ENCODE peak calls at places on chromosomes 12 and 14, in ten cellular contexts. One of them, this sample, is unnamed.

GRCh38 chr14:68779761-68780323 is 13.0 kb downstream of the ZFP36L1 start:
- DNase-seq in suprapubic skin: peak
- DNase-seq in DND-41: peak
- DNase-seq in ovary: no peak
- DNase-seq in AG04450: no peak
- DNase-seq in CD8-positive, alpha-beta memory T cell: peak
- DNase-seq in naive thymus-derived CD4-positive, alpha-beta T cell: peak
- DNase-seq in body of pancreas: peak
- DNase-seq in Panc1: no peak
- DNase-seq in A549: no peak
- DNase-seq in this sample: no peak

GRCh38 chr14:71103662-71104484 is 196.6 kb downstream of the PCNX1 start:
- DNase-seq in suprapubic skin: no peak
- DNase-seq in DND-41: peak
- DNase-seq in ovary: no peak
- DNase-seq in AG04450: peak
- DNase-seq in CD8-positive, alpha-beta memory T cell: no peak
- DNase-seq in naive thymus-derived CD4-positive, alpha-beta T cell: peak
- DNase-seq in body of pancreas: no peak
- DNase-seq in Panc1: peak
- DNase-seq in A549: peak
- DNase-seq in this sample: no peak

GRCh38 chr12:47302111-47302597 is 222.4 kb upstream of the AMIGO2 start:
- DNase-seq in suprapubic skin: no peak
- DNase-seq in DND-41: no peak
- DNase-seq in ovary: no peak
- DNase-seq in AG04450: no peak
- DNase-seq in CD8-positive, alpha-beta memory T cell: no peak
- DNase-seq in naive thymus-derived CD4-positive, alpha-beta T cell: no peak
- DNase-seq in body of pancreas: no peak
- DNase-seq in Panc1: no peak
- DNase-seq in A549: peak
- DNase-seq in this sample: no peak

GRCh38 chr12:85000766-85001165 is 35.3 kb downstream of the TSPAN19 start:
- DNase-seq in suprapubic skin: no peak
- DNase-seq in DND-41: no peak
- DNase-seq in ovary: no peak
- DNase-seq in AG04450: no peak
- DNase-seq in CD8-positive, alpha-beta memory T cell: no peak
- DNase-seq in naive thymus-derived CD4-positive, alpha-beta T cell: no peak
- DNase-seq in body of pancreas: no peak
- DNase-seq in Panc1: no peak
- DNase-seq in A549: no peak
- DNase-seq in this sample: no peak

GRCh38 chr14:70658899-70659298 is 17.2 kb downstream of the TTC9 start:
- DNase-seq in suprapubic skin: no peak
- DNase-seq in DND-41: peak
- DNase-seq in ovary: no peak
- DNase-seq in AG04450: no peak
- DNase-seq in CD8-positive, alpha-beta memory T cell: no peak
- DNase-seq in naive thymus-derived CD4-positive, alpha-beta T cell: peak
- DNase-seq in body of pancreas: no peak
- DNase-seq in Panc1: no peak
- DNase-seq in A549: no peak
- DNase-seq in this sample: no peak

GRCh38 chr14:52473557-52473956 is 78.7 kb downstream of the TXNDC16 start:
- DNase-seq in suprapubic skin: no peak
- DNase-seq in DND-41: no peak
- DNase-seq in ovary: no peak
- DNase-seq in AG04450: no peak
- DNase-seq in CD8-positive, alpha-beta memory T cell: no peak
- DNase-seq in naive thymus-derived CD4-positive, alpha-beta T cell: peak
- DNase-seq in body of pancreas: no peak
- DNase-seq in Panc1: no peak
- DNase-seq in A549: no peak
- DNase-seq in this sample: no peak

GRCh38 chr14:89399594-89400068 is 17.4 kb downstream of the FOXN3 start:
- DNase-seq in suprapubic skin: peak
- DNase-seq in DND-41: no peak
- DNase-seq in ovary: no peak
- DNase-seq in AG04450: peak
- DNase-seq in CD8-positive, alpha-beta memory T cell: no peak
- DNase-seq in naive thymus-derived CD4-positive, alpha-beta T cell: no peak
- DNase-seq in body of pancreas: peak
- DNase-seq in Panc1: no peak
- DNase-seq in A549: no peak
- DNase-seq in this sample: peak

GRCh38 chr12:39368096-39368495 is 74.8 kb downstream of the KIF21A start:
- DNase-seq in suprapubic skin: no peak
- DNase-seq in DND-41: no peak
- DNase-seq in ovary: no peak
- DNase-seq in AG04450: no peak
- DNase-seq in CD8-positive, alpha-beta memory T cell: no peak
- DNase-seq in naive thymus-derived CD4-positive, alpha-beta T cell: no peak
- DNase-seq in body of pancreas: no peak
- DNase-seq in Panc1: peak
- DNase-seq in A549: no peak
- DNase-seq in this sample: no peak

DNA sequence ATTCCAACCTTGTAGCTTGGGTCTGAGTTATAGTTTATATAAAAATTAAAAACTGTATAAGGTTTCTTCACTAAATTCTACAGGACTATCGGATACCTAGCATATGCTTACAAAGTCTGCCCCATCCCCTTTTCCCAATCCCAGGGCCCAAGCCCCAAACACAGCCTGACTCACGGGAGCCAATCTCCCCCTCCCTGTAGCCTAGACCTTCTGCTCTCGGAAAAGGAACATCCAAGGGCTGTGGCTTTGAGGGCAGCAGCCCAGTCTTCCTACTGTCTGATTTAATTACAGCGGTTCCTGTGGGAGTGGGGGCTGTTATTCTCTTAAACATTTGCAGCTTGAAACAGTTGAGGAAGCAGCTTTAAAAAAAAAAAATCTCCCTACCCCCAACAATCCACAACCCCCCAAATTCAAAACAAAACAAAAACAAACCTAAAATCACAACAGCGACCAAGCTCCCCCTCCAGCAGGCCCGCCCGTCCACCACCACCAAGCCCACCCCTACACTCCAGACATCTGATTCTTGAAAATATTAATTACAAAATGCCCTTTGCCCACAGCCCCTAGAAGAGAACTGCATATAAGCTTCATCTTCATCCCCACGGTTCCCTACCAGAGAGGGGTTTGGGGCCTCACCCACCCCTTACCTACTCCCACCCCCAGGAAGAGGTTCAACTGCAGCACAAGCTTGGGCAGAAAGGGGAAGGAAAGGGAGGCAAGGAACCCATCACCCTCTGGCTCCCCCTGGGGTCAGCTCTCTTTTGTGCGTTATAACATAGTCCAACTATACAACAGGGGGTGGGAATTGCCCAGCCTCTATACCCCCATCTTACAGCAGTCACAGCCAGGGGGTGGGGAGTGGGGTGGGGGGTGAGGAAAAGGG is 1.1 kb upstream of the PRKAG1 start:
- DNase-seq in suprapubic skin: peak
- DNase-seq in DND-41: peak
- DNase-seq in ovary: peak
- DNase-seq in AG04450: no peak
- DNase-seq in CD8-positive, alpha-beta memory T cell: peak
- DNase-seq in naive thymus-derived CD4-positive, alpha-beta T cell: peak
- DNase-seq in body of pancreas: peak
- DNase-seq in Panc1: no peak
- DNase-seq in A549: peak
- DNase-seq in this sample: no peak
- H3K4me3 ChIP-seq in suprapubic skin: peak
- H3K4me3 ChIP-seq in DND-41: peak
- H3K4me3 ChIP-seq in ovary: peak
- H3K4me3 ChIP-seq in AG04450: no peak
- H3K4me3 ChIP-seq in CD8-positive, alpha-beta memory T cell: no peak
- H3K4me3 ChIP-seq in naive thymus-derived CD4-positive, alpha-beta T cell: no peak
- H3K4me3 ChIP-seq in body of pancreas: no peak
- H3K4me3 ChIP-seq in Panc1: no peak
- H3K4me3 ChIP-seq in A549: peak
- H3K4me3 ChIP-seq in this sample: no peak

GRCh38 chr12:27333311-27334009 is 824 bp downstream of the BMAL2 start:
- DNase-seq in suprapubic skin: no peak
- DNase-seq in DND-41: peak
- DNase-seq in ovary: peak
- DNase-seq in AG04450: no peak
- DNase-seq in CD8-positive, alpha-beta memory T cell: peak
- DNase-seq in naive thymus-derived CD4-positive, alpha-beta T cell: peak
- DNase-seq in body of pancreas: peak
- DNase-seq in Panc1: no peak
- DNase-seq in A549: no peak
- DNase-seq in this sample: no peak

GRCh38 chr12:27331927-27332324 is 710 bp upstream of the BMAL2 start:
- DNase-seq in suprapubic skin: no peak
- DNase-seq in DND-41: no peak
- DNase-seq in ovary: no peak
- DNase-seq in AG04450: no peak
- DNase-seq in CD8-positive, alpha-beta memory T cell: no peak
- DNase-seq in naive thymus-derived CD4-positive, alpha-beta T cell: no peak
- DNase-seq in body of pancreas: no peak
- DNase-seq in Panc1: no peak
- DNase-seq in A549: no peak
- DNase-seq in this sample: no peak

GRCh38 chr12:27332407-27333310 is at the start of gene BMAL2:
- DNase-seq in suprapubic skin: no peak
- DNase-seq in DND-41: peak
- DNase-seq in ovary: no peak
- DNase-seq in AG04450: no peak
- DNase-seq in CD8-positive, alpha-beta memory T cell: peak
- DNase-seq in naive thymus-derived CD4-positive, alpha-beta T cell: peak
- DNase-seq in body of pancreas: peak
- DNase-seq in Panc1: no peak
- DNase-seq in A549: peak
- DNase-seq in this sample: no peak

GRCh38 chr12:27331299-27331926 is 1.2 kb upstream of the BMAL2 start:
- DNase-seq in suprapubic skin: no peak
- DNase-seq in DND-41: no peak
- DNase-seq in ovary: no peak
- DNase-seq in AG04450: peak
- DNase-seq in CD8-positive, alpha-beta memory T cell: no peak
- DNase-seq in naive thymus-derived CD4-positive, alpha-beta T cell: no peak
- DNase-seq in body of pancreas: no peak
- DNase-seq in Panc1: peak
- DNase-seq in A549: peak
- DNase-seq in this sample: no peak

GRCh38 chr12:27330846-27331245 is 1.8 kb upstream of the BMAL2 start:
- DNase-seq in suprapubic skin: no peak
- DNase-seq in DND-41: no peak
- DNase-seq in ovary: no peak
- DNase-seq in AG04450: no peak
- DNase-seq in CD8-positive, alpha-beta memory T cell: no peak
- DNase-seq in naive thymus-derived CD4-positive, alpha-beta T cell: no peak
- DNase-seq in body of pancreas: no peak
- DNase-seq in Panc1: no peak
- DNase-seq in A549: no peak
- DNase-seq in this sample: no peak
- H3K27ac ChIP-seq in suprapubic skin: no peak
- H3K27ac ChIP-seq in DND-41: no peak
- H3K27ac ChIP-seq in ovary: no peak
- H3K27ac ChIP-seq in AG04450: peak
- H3K27ac ChIP-seq in CD8-positive, alpha-beta memory T cell: no peak
- H3K27ac ChIP-seq in naive thymus-derived CD4-positive, alpha-beta T cell: no peak
- H3K27ac ChIP-seq in body of pancreas: no peak
- H3K27ac ChIP-seq in Panc1: peak
- H3K27ac ChIP-seq in A549: peak
- H3K27ac ChIP-seq in this sample: peak

GRCh38 chr12:29650371-29650770 is 133.4 kb downstream of the TMTC1 start:
- DNase-seq in suprapubic skin: no peak
- DNase-seq in DND-41: no peak
- DNase-seq in ovary: no peak
- DNase-seq in AG04450: no peak
- DNase-seq in CD8-positive, alpha-beta memory T cell: no peak
- DNase-seq in naive thymus-derived CD4-positive, alpha-beta T cell: no peak
- DNase-seq in body of pancreas: no peak
- DNase-seq in Panc1: no peak
- DNase-seq in A549: no peak
- DNase-seq in this sample: no peak

GRCh38 chr12:29640589-29641345 is 143.0 kb downstream of the TMTC1 start:
- DNase-seq in suprapubic skin: no peak
- DNase-seq in DND-41: no peak
- DNase-seq in ovary: peak
- DNase-seq in AG04450: no peak
- DNase-seq in CD8-positive, alpha-beta memory T cell: no peak
- DNase-seq in naive thymus-derived CD4-positive, alpha-beta T cell: no peak
- DNase-seq in body of pancreas: no peak
- DNase-seq in Panc1: no peak
- DNase-seq in A549: no peak
- DNase-seq in this sample: no peak

GRCh38 chr12:29639893-29640495 is 142.5 kb upstream of the OVCH1 start:
- DNase-seq in suprapubic skin: no peak
- DNase-seq in DND-41: no peak
- DNase-seq in ovary: no peak
- DNase-seq in AG04450: no peak
- DNase-seq in CD8-positive, alpha-beta memory T cell: no peak
- DNase-seq in naive thymus-derived CD4-positive, alpha-beta T cell: no peak
- DNase-seq in body of pancreas: no peak
- DNase-seq in Panc1: no peak
- DNase-seq in A549: no peak
- DNase-seq in this sample: no peak

GRCh38 chr12:29649722-29650121 is 134.0 kb downstream of the TMTC1 start:
- DNase-seq in suprapubic skin: no peak
- DNase-seq in DND-41: no peak
- DNase-seq in ovary: no peak
- DNase-seq in AG04450: no peak
- DNase-seq in CD8-positive, alpha-beta memory T cell: no peak
- DNase-seq in naive thymus-derived CD4-positive, alpha-beta T cell: no peak
- DNase-seq in body of pancreas: no peak
- DNase-seq in Panc1: no peak
- DNase-seq in A549: no peak
- DNase-seq in this sample: no peak

GRCh38 chr12:29644536-29645162 is 139.1 kb downstream of the TMTC1 start:
- DNase-seq in suprapubic skin: no peak
- DNase-seq in DND-41: no peak
- DNase-seq in ovary: no peak
- DNase-seq in AG04450: no peak
- DNase-seq in CD8-positive, alpha-beta memory T cell: no peak
- DNase-seq in naive thymus-derived CD4-positive, alpha-beta T cell: no peak
- DNase-seq in body of pancreas: no peak
- DNase-seq in Panc1: no peak
- DNase-seq in A549: no peak
- DNase-seq in this sample: no peak
- H3K4me3 ChIP-seq in suprapubic skin: no peak
- H3K4me3 ChIP-seq in DND-41: no peak
- H3K4me3 ChIP-seq in ovary: no peak
- H3K4me3 ChIP-seq in AG04450: no peak
- H3K4me3 ChIP-seq in CD8-positive, alpha-beta memory T cell: no peak
- H3K4me3 ChIP-seq in naive thymus-derived CD4-positive, alpha-beta T cell: no peak
- H3K4me3 ChIP-seq in body of pancreas: no peak
- H3K4me3 ChIP-seq in Panc1: no peak
- H3K4me3 ChIP-seq in A549: no peak
- H3K4me3 ChIP-seq in this sample: no peak

GRCh38 chr12:62839869-62840268 is 95.1 kb downstream of the PPM1H start:
- DNase-seq in suprapubic skin: no peak
- DNase-seq in DND-41: no peak
- DNase-seq in ovary: no peak
- DNase-seq in AG04450: no peak
- DNase-seq in CD8-positive, alpha-beta memory T cell: no peak
- DNase-seq in naive thymus-derived CD4-positive, alpha-beta T cell: no peak
- DNase-seq in body of pancreas: no peak
- DNase-seq in Panc1: no peak
- DNase-seq in A549: no peak
- DNase-seq in this sample: no peak

GRCh38 chr12:62840311-62840710 is 94.6 kb downstream of the PPM1H start:
- DNase-seq in suprapubic skin: no peak
- DNase-seq in DND-41: no peak
- DNase-seq in ovary: no peak
- DNase-seq in AG04450: no peak
- DNase-seq in CD8-positive, alpha-beta memory T cell: no peak
- DNase-seq in naive thymus-derived CD4-positive, alpha-beta T cell: no peak
- DNase-seq in body of pancreas: no peak
- DNase-seq in Panc1: no peak
- DNase-seq in A549: no peak
- DNase-seq in this sample: no peak

GRCh38 chr12:62843714-62844113 is 91.2 kb downstream of the PPM1H start:
- DNase-seq in suprapubic skin: no peak
- DNase-seq in DND-41: no peak
- DNase-seq in ovary: no peak
- DNase-seq in AG04450: no peak
- DNase-seq in CD8-positive, alpha-beta memory T cell: no peak
- DNase-seq in naive thymus-derived CD4-positive, alpha-beta T cell: no peak
- DNase-seq in body of pancreas: no peak
- DNase-seq in Panc1: no peak
- DNase-seq in A549: no peak
- DNase-seq in this sample: no peak

GRCh38 chr12:62840806-62841205 is 94.1 kb downstream of the PPM1H start:
- DNase-seq in suprapubic skin: no peak
- DNase-seq in DND-41: no peak
- DNase-seq in ovary: no peak
- DNase-seq in AG04450: no peak
- DNase-seq in CD8-positive, alpha-beta memory T cell: no peak
- DNase-seq in naive thymus-derived CD4-positive, alpha-beta T cell: no peak
- DNase-seq in body of pancreas: no peak
- DNase-seq in Panc1: no peak
- DNase-seq in A549: no peak
- DNase-seq in this sample: no peak

GRCh38 chr12:62841841-62842240 is 93.1 kb downstream of the PPM1H start:
- DNase-seq in suprapubic skin: no peak
- DNase-seq in DND-41: no peak
- DNase-seq in ovary: no peak
- DNase-seq in AG04450: no peak
- DNase-seq in CD8-positive, alpha-beta memory T cell: no peak
- DNase-seq in naive thymus-derived CD4-positive, alpha-beta T cell: no peak
- DNase-seq in body of pancreas: peak
- DNase-seq in Panc1: no peak
- DNase-seq in A549: no peak
- DNase-seq in this sample: no peak
- H3K27ac ChIP-seq in suprapubic skin: no peak
- H3K27ac ChIP-seq in DND-41: no peak
- H3K27ac ChIP-seq in ovary: no peak
- H3K27ac ChIP-seq in AG04450: no peak
- H3K27ac ChIP-seq in CD8-positive, alpha-beta memory T cell: no peak
- H3K27ac ChIP-seq in naive thymus-derived CD4-positive, alpha-beta T cell: no peak
- H3K27ac ChIP-seq in body of pancreas: no peak
- H3K27ac ChIP-seq in Panc1: no peak
- H3K27ac ChIP-seq in A549: no peak
- H3K27ac ChIP-seq in this sample: no peak

This sample was measured in RWPE2.